ENCODE peak calls at places on chromosomes 12 and 14, in six cellular contexts. P is HFFc6, O is cardiac muscle cell, B is fibroblast of mammary gland, F is psoas muscle, L is glutamatergic neuron. Z is an unnamed sample.

GRCh38 chr12:29048787-29049186 is 100.3 kb upstream of the FAR2 start:
- DNase-seq in P (no peak), B (no peak), L (no peak), F (no peak), O (no peak), Z (no peak)

GRCh38 chr14:105477659-105478623 is 3.3 kb downstream of the CRIP2 start:
- DNase-seq in F (no peak), P (no peak), O (no peak), B (no peak), L (no peak), Z (no peak)

GRCh38 chr14:76546426-76547221 is 170.7 kb downstream of the ESRRB start:
- DNase-seq in F (no peak), O (peak; percentile 67), P (peak; percentile 3), B (peak; percentile 16), L (peak; percentile 51), Z (peak; percentile 2)

GRCh38 chr12:108638141-108638823 is 4.6 kb upstream of the SELPLG start:
- DNase-seq in B (no peak), P (no peak), L (no peak), F (no peak), O (no peak), Z (no peak)

GRCh38 chr12:49055978-49056754 is 4.4 kb downstream of the KMT2D start:
- DNase-seq in P (peak; percentile 65), F (no peak), L (peak; percentile 42), B (peak; percentile 86), O (peak; percentile 56), Z (peak; percentile 74)

GRCh38 chr14:42078345-42078744 is 471.7 kb downstream of the LRFN5 start:
- DNase-seq in L (no peak), F (no peak), B (no peak), P (no peak), O (no peak), Z (no peak)

GRCh38 chr14:91284146-91284790 is 39.8 kb upstream of the GPR68 start:
- DNase-seq in O (peak; percentile 71), P (peak; percentile 69), L (no peak), B (peak; percentile 69), F (no peak), Z (peak; percentile 86)

GRCh38 chr12:44227601-44228000 is 391.7 kb downstream of the TMEM117 start:
- DNase-seq in F (no peak), L (no peak), P (no peak), O (no peak), B (peak; percentile 26), Z (no peak)

GRCh38 chr12:60539592-60539991 is 943.8 kb downstream of the SLC16A7 start:
- DNase-seq in P (no peak), B (no peak), O (no peak), L (no peak), F (no peak), Z (no peak)

GRCh38 chr12:42255221-42255874 is 17.3 kb upstream of the YAF2 start:
- DNase-seq in O (no peak), L (no peak), F (no peak), B (no peak), P (no peak), Z (no peak)

GRCh38 chr14:24613241-24613640 is 3.8 kb upstream of the GZMH start:
- DNase-seq in P (no peak), O (no peak), L (no peak), F (no peak), B (no peak), Z (no peak)

GRCh38 chr12:22653075-22653474 is 28.1 kb downstream of the ETNK1 start:
- DNase-seq in O (no peak), F (no peak), B (peak; percentile 79), P (no peak), L (no peak), Z (peak; percentile 46)

GRCh38 chr14:77327111-77327510 is 6.3 kb downstream of the GSTZ1 start:
- DNase-seq in F (no peak), B (no peak), L (no peak), O (no peak), P (no peak), Z (no peak)

GRCh38 chr12:116718578-116719454 is 19.1 kb downstream of the SPRING1 start:
- DNase-seq in B (peak; percentile 37), L (no peak), F (no peak), P (no peak), O (no peak), Z (peak; percentile 63)

GRCh38 chr12:67790660-67791059 is 142.1 kb downstream of the DYRK2 start:
- DNase-seq in B (no peak), P (no peak), L (no peak), O (no peak), F (no peak), Z (no peak)

GRCh38 chr12:100554608-100555077 is 18.8 kb upstream of the GAS2L3 start:
- DNase-seq in F (no peak), O (peak; percentile 55), P (peak; percentile 90), B (peak; percentile 93), L (no peak), Z (peak; percentile 94)

GRCh38 chr14:48275301-48275700 is 599.9 kb upstream of the MDGA2 start:
- DNase-seq in L (no peak), F (no peak), P (no peak), O (no peak), B (no peak), Z (no peak)

GRCh38 chr14:103007555-103007954 is 49.8 kb downstream of the CDC42BPB start:
- DNase-seq in F (no peak), B (no peak), L (no peak), O (no peak), P (no peak), Z (no peak)

GRCh38 chr14:70919774-70920173 is 12.5 kb downstream of the PCNX1 start:
- DNase-seq in O (peak; percentile 29), F (no peak), P (no peak), B (peak; percentile 55), L (no peak), Z (peak; percentile 56)

GRCh38 chr14:57982802-57983201 is 116.9 kb upstream of the SLC35F4 start:
- DNase-seq in B (no peak), L (peak; percentile 21), O (peak; percentile 24), P (no peak), F (no peak), Z (no peak)

GRCh38 chr14:105864116-105864515 is 337.7 kb downstream of the TMEM121 start:
- DNase-seq in F (no peak), P (no peak), O (no peak), B (no peak), L (no peak), Z (no peak)

GRCh38 chr12:101209319-101210302 is at the start of gene SLC5A8:
- DNase-seq in B (no peak), O (peak; percentile 31), L (peak; percentile 38), F (no peak), P (no peak), Z (no peak)

GRCh38 chr12:19095869-19096480 is 33.6 kb upstream of the PLEKHA5 start:
- DNase-seq in F (no peak), B (peak; percentile 59), O (no peak), P (peak; percentile 5), L (no peak), Z (peak; percentile 83)

GRCh38 chr12:92574911-92575570 is 127.7 kb upstream of the PLEKHG7 start:
- DNase-seq in F (no peak), P (no peak), B (no peak), O (no peak), L (no peak), Z (no peak)

GRCh38 chr12:50799908-50800307 is 36.0 kb downstream of the ATF1 start:
- DNase-seq in F (no peak), B (no peak), O (no peak), P (no peak), L (no peak), Z (peak; percentile 11)

GRCh38 chr12:121033625-121034349 is 5.3 kb downstream of the OASL start:
- DNase-seq in P (peak; percentile 46), B (peak; percentile 61), O (no peak), L (no peak), F (no peak), Z (peak; percentile 17)

GRCh38 chr12:93419388-93420034 is 22.2 kb downstream of the UBE2N start:
- DNase-seq in O (peak; percentile 66), F (no peak), B (peak; percentile 76), L (no peak), P (peak; percentile 62), Z (peak; percentile 86)

GRCh38 chr12:17976202-17976601 is 113.8 kb downstream of the RERGL start:
- DNase-seq in P (no peak), F (no peak), O (peak; percentile 31), B (no peak), L (peak; percentile 63), Z (no peak)
- TF ChIP-seq CTCF in P (peak; percentile 60), F (no peak), O (no peak), B (no peak), L (peak; percentile 38), Z (peak; percentile 27)

DNA sequence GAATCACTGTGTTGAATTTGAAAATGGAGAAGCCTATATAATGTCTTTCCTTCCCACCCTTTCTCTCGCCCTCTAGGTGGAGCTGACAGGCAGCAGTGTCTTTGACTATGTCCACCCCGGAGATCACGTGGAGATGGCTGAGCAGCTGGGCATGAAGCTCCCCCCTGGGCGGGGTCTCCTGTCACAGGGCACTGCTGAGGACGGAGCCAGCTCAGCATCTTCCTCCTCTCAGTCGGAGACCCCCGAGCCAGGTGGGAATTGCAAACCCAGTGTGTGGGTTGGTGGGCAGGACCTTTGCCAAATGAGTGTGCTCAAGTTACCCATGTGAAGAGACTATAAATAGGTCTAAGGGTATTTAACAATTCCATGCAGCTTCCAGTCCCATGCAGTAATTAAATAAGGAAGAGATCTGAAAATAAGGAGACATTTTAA is 274.7 kb downstream of the EGLN3 start:
- DNase-seq in P (no peak), B (peak; percentile 57), F (no peak), O (peak; percentile 62), L (peak; percentile 78), Z (peak; percentile 56)
- TF ChIP-seq CTCF in P (peak; percentile 66), B (peak; percentile 65), F (peak; percentile 44), O (peak; percentile 62), L (peak; percentile 36), Z (peak; percentile 48)

GRCh38 chr14:22002860-22003284 is 329.3 kb upstream of the OR4E1 start:
- DNase-seq in P (no peak), F (peak; percentile 25), B (no peak), O (peak; percentile 28), L (peak; percentile 63), Z (no peak)
- TF ChIP-seq CTCF in P (peak; percentile 14), F (no peak), B (peak; percentile 18), O (no peak), L (peak; percentile 56), Z (no peak)

DNA sequence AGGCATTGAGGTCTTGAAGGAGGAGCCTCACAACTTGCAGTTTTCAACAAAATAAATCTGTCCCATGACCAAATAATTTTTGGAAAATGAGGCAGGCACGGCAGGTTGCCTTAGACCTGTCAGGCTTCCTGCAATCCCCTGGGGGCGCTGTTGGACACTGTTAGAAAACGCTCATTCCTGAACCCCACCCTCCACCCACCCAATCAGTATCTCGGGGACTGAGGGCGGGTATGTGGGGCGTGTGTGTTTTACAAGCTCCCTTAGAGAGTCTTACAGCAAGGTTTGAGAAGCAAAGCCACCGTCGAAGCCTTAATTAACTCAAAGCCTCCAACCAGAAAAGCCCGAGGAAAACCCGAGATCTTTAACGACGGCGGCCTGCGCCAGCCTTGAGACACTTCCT is 122.8 kb downstream of the GLT1D1 start:
- DNase-seq in F (no peak), O (peak; percentile 59), P (no peak), B (no peak), L (peak; percentile 42), Z (no peak)
- TF ChIP-seq CTCF in F (no peak), O (no peak), P (no peak), B (no peak), L (peak; percentile 48), Z (no peak)

Z was measured in fibroblast of the aortic adventitia.